ENCODE peak calls at places on chromosome 12, in nine cellular contexts. One of them, this sample, is unnamed. For H3K4me1, the result is how much of the 10 kb centered on the place peaks cover.

GRCh38 chr12:108630481-108631207 is 3.0 kb downstream of the SELPLG start:
- DNase-seq in A549: no peak
- DNase-seq in SK-N-SH: no peak
- DNase-seq in stomach: no peak
- DNase-seq in HepG2: no peak
- DNase-seq in tibial nerve: no peak
- DNase-seq in GM12878: no peak
- DNase-seq in sigmoid colon: no peak
- DNase-seq in ovary: no peak
- DNase-seq in this sample: no peak

GRCh38 chr12:109130755-109131521 is 14.6 kb downstream of the ACACB start:
- DNase-seq in A549: no peak
- DNase-seq in SK-N-SH: peak
- DNase-seq in stomach: peak
- DNase-seq in HepG2: no peak
- DNase-seq in tibial nerve: no peak
- DNase-seq in GM12878: no peak
- DNase-seq in sigmoid colon: peak
- DNase-seq in ovary: no peak
- DNase-seq in this sample: peak

GRCh38 chr12:113087193-113087592 is 30.7 kb downstream of the DTX1 start:
- DNase-seq in A549: no peak
- DNase-seq in SK-N-SH: no peak
- DNase-seq in stomach: no peak
- DNase-seq in HepG2: no peak
- DNase-seq in tibial nerve: no peak
- DNase-seq in GM12878: no peak
- DNase-seq in sigmoid colon: no peak
- DNase-seq in ovary: no peak
- DNase-seq in this sample: no peak

GRCh38 chr12:24948452-24948815 is 467 bp downstream of the BCAT1 start:
- DNase-seq in A549: peak
- DNase-seq in SK-N-SH: peak
- DNase-seq in stomach: no peak
- DNase-seq in HepG2: no peak
- DNase-seq in tibial nerve: no peak
- DNase-seq in GM12878: peak
- DNase-seq in sigmoid colon: no peak
- DNase-seq in ovary: no peak
- DNase-seq in this sample: no peak

GRCh38 chr12:3313655-3314305 is 177.2 kb upstream of the PRMT8 start:
- DNase-seq in A549: peak
- DNase-seq in SK-N-SH: peak
- DNase-seq in stomach: no peak
- DNase-seq in HepG2: peak
- DNase-seq in tibial nerve: no peak
- DNase-seq in GM12878: no peak
- DNase-seq in sigmoid colon: no peak
- DNase-seq in ovary: no peak
- DNase-seq in this sample: no peak

GRCh38 chr12:26195250-26195640 is at the start of gene SSPN:
- DNase-seq in A549: peak
- DNase-seq in SK-N-SH: peak
- DNase-seq in stomach: peak
- DNase-seq in HepG2: no peak
- DNase-seq in tibial nerve: peak
- DNase-seq in GM12878: no peak
- DNase-seq in sigmoid colon: peak
- DNase-seq in ovary: peak
- DNase-seq in this sample: peak

GRCh38 chr12:62292761-62293446 is 32.7 kb downstream of the USP15 start:
- DNase-seq in A549: no peak
- DNase-seq in SK-N-SH: no peak
- DNase-seq in stomach: no peak
- DNase-seq in HepG2: no peak
- DNase-seq in tibial nerve: no peak
- DNase-seq in GM12878: no peak
- DNase-seq in sigmoid colon: no peak
- DNase-seq in ovary: no peak
- DNase-seq in this sample: no peak

GRCh38 chr12:10052111-10052913 is 21.8 kb downstream of the CLEC9A start:
- DNase-seq in A549: no peak
- DNase-seq in SK-N-SH: no peak
- DNase-seq in stomach: no peak
- DNase-seq in HepG2: no peak
- DNase-seq in tibial nerve: no peak
- DNase-seq in GM12878: peak
- DNase-seq in sigmoid colon: no peak
- DNase-seq in ovary: no peak
- DNase-seq in this sample: no peak

GRCh38 chr12:27626239-27626638 is 70.0 kb upstream of the REP15 start:
- DNase-seq in A549: no peak
- DNase-seq in SK-N-SH: no peak
- DNase-seq in stomach: no peak
- DNase-seq in HepG2: no peak
- DNase-seq in tibial nerve: no peak
- DNase-seq in GM12878: no peak
- DNase-seq in sigmoid colon: no peak
- DNase-seq in ovary: no peak
- DNase-seq in this sample: no peak

GRCh38 chr12:93502802-93503623 is 35.7 kb downstream of the MRPL42 start:
- DNase-seq in A549: peak
- DNase-seq in SK-N-SH: peak
- DNase-seq in stomach: peak
- DNase-seq in HepG2: peak
- DNase-seq in tibial nerve: peak
- DNase-seq in GM12878: no peak
- DNase-seq in sigmoid colon: no peak
- DNase-seq in ovary: peak
- DNase-seq in this sample: peak

GRCh38 chr12:93500201-93500600 is 32.9 kb downstream of the MRPL42 start:
- DNase-seq in A549: no peak
- DNase-seq in SK-N-SH: no peak
- DNase-seq in stomach: no peak
- DNase-seq in HepG2: no peak
- DNase-seq in tibial nerve: no peak
- DNase-seq in GM12878: no peak
- DNase-seq in sigmoid colon: no peak
- DNase-seq in ovary: no peak
- DNase-seq in this sample: no peak

GRCh38 chr12:93500667-93501066 is 33.4 kb downstream of the MRPL42 start:
- DNase-seq in A549: no peak
- DNase-seq in SK-N-SH: no peak
- DNase-seq in stomach: no peak
- DNase-seq in HepG2: no peak
- DNase-seq in tibial nerve: no peak
- DNase-seq in GM12878: no peak
- DNase-seq in sigmoid colon: no peak
- DNase-seq in ovary: no peak
- DNase-seq in this sample: no peak

DNA sequence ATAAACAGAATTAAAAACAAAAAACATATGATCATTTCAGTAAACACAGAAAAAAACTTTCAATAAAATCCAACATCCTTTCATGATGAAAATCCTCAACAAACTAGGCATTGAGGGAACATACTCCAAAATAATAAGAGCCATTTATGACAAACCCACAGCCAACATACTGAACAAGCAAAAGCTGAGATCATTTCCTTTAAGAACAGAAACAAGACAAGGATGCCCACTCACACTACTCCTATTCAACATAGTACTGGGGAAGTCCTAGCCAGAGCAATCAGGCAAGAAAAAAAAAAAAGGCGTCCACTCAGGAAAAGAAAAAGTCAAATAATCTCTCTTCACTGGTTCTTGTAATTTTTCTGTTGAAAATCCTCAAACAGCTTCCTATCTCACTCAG is 30.1 kb downstream of the MRPL42 start:
- DNase-seq in A549: no peak
- DNase-seq in SK-N-SH: no peak
- DNase-seq in stomach: no peak
- DNase-seq in HepG2: no peak
- DNase-seq in tibial nerve: no peak
- DNase-seq in GM12878: no peak
- DNase-seq in sigmoid colon: no peak
- DNase-seq in ovary: no peak
- DNase-seq in this sample: no peak
- H3K4me1 ChIP-seq in A549: under half
- H3K4me1 ChIP-seq in SK-N-SH: under half
- H3K4me1 ChIP-seq in stomach: under half
- H3K4me1 ChIP-seq in HepG2: under half
- H3K4me1 ChIP-seq in tibial nerve: under half
- H3K4me1 ChIP-seq in GM12878: under half
- H3K4me1 ChIP-seq in sigmoid colon: under half
- H3K4me1 ChIP-seq in ovary: under half
- H3K4me1 ChIP-seq in this sample: under half

GRCh38 chr12:115051378-115051777 is 367.4 kb upstream of the TBX3 start:
- DNase-seq in A549: no peak
- DNase-seq in SK-N-SH: no peak
- DNase-seq in stomach: no peak
- DNase-seq in HepG2: no peak
- DNase-seq in tibial nerve: no peak
- DNase-seq in GM12878: no peak
- DNase-seq in sigmoid colon: no peak
- DNase-seq in ovary: no peak
- DNase-seq in this sample: no peak
- TF ChIP-seq EP300 in A549: no peak
- TF ChIP-seq EP300 in SK-N-SH: no peak
- TF ChIP-seq EP300 in stomach: no peak
- TF ChIP-seq EP300 in HepG2: no peak
- TF ChIP-seq EP300 in tibial nerve: no peak
- TF ChIP-seq EP300 in GM12878: no peak
- TF ChIP-seq EP300 in sigmoid colon: no peak
- TF ChIP-seq EP300 in ovary: no peak
- TF ChIP-seq EP300 in this sample: no peak

GRCh38 chr12:46244997-46245396 is 23.8 kb downstream of the SLC38A1 start:
- DNase-seq in A549: no peak
- DNase-seq in SK-N-SH: no peak
- DNase-seq in stomach: no peak
- DNase-seq in HepG2: no peak
- DNase-seq in tibial nerve: no peak
- DNase-seq in GM12878: no peak
- DNase-seq in sigmoid colon: no peak
- DNase-seq in ovary: no peak
- DNase-seq in this sample: no peak

GRCh38 chr12:46240436-46240835 is 28.4 kb downstream of the SLC38A1 start:
- DNase-seq in A549: no peak
- DNase-seq in SK-N-SH: no peak
- DNase-seq in stomach: no peak
- DNase-seq in HepG2: no peak
- DNase-seq in tibial nerve: no peak
- DNase-seq in GM12878: no peak
- DNase-seq in sigmoid colon: no peak
- DNase-seq in ovary: no peak
- DNase-seq in this sample: no peak

GRCh38 chr12:46242569-46242968 is 26.3 kb downstream of the SLC38A1 start:
- DNase-seq in A549: no peak
- DNase-seq in SK-N-SH: no peak
- DNase-seq in stomach: no peak
- DNase-seq in HepG2: no peak
- DNase-seq in tibial nerve: no peak
- DNase-seq in GM12878: no peak
- DNase-seq in sigmoid colon: no peak
- DNase-seq in ovary: no peak
- DNase-seq in this sample: no peak

GRCh38 chr12:46246021-46246700 is 22.7 kb downstream of the SLC38A1 start:
- DNase-seq in A549: no peak
- DNase-seq in SK-N-SH: no peak
- DNase-seq in stomach: no peak
- DNase-seq in HepG2: no peak
- DNase-seq in tibial nerve: no peak
- DNase-seq in GM12878: no peak
- DNase-seq in sigmoid colon: no peak
- DNase-seq in ovary: no peak
- DNase-seq in this sample: no peak

GRCh38 chr12:46244273-46244672 is 24.6 kb downstream of the SLC38A1 start:
- DNase-seq in A549: no peak
- DNase-seq in SK-N-SH: no peak
- DNase-seq in stomach: no peak
- DNase-seq in HepG2: no peak
- DNase-seq in tibial nerve: no peak
- DNase-seq in GM12878: no peak
- DNase-seq in sigmoid colon: no peak
- DNase-seq in ovary: no peak
- DNase-seq in this sample: no peak
- H3K4me1 ChIP-seq in A549: under half
- H3K4me1 ChIP-seq in SK-N-SH: under half
- H3K4me1 ChIP-seq in stomach: under half
- H3K4me1 ChIP-seq in HepG2: under half
- H3K4me1 ChIP-seq in tibial nerve: under half
- H3K4me1 ChIP-seq in GM12878: under half
- H3K4me1 ChIP-seq in sigmoid colon: under half
- H3K4me1 ChIP-seq in ovary: under half
- H3K4me1 ChIP-seq in this sample: under half

GRCh38 chr12:94585624-94586023 is 64.7 kb downstream of the TMCC3 start:
- DNase-seq in A549: no peak
- DNase-seq in SK-N-SH: no peak
- DNase-seq in stomach: no peak
- DNase-seq in HepG2: no peak
- DNase-seq in tibial nerve: no peak
- DNase-seq in GM12878: no peak
- DNase-seq in sigmoid colon: no peak
- DNase-seq in ovary: no peak
- DNase-seq in this sample: peak
- TF ChIP-seq EP300 in A549: no peak
- TF ChIP-seq EP300 in SK-N-SH: no peak
- TF ChIP-seq EP300 in stomach: no peak
- TF ChIP-seq EP300 in HepG2: no peak
- TF ChIP-seq EP300 in tibial nerve: no peak
- TF ChIP-seq EP300 in GM12878: no peak
- TF ChIP-seq EP300 in sigmoid colon: no peak
- TF ChIP-seq EP300 in ovary: no peak
- TF ChIP-seq EP300 in this sample: no peak

GRCh38 chr12:57518920-57519757 is 1.2 kb downstream of the DDIT3 start:
- DNase-seq in A549: peak
- DNase-seq in SK-N-SH: no peak
- DNase-seq in stomach: peak
- DNase-seq in HepG2: peak
- DNase-seq in tibial nerve: no peak
- DNase-seq in GM12878: no peak
- DNase-seq in sigmoid colon: peak
- DNase-seq in ovary: no peak
- DNase-seq in this sample: peak
- H3K4me1 ChIP-seq in A549: under half
- H3K4me1 ChIP-seq in SK-N-SH: under half
- H3K4me1 ChIP-seq in stomach: half or more
- H3K4me1 ChIP-seq in HepG2: under half
- H3K4me1 ChIP-seq in tibial nerve: half or more
- H3K4me1 ChIP-seq in GM12878: under half
- H3K4me1 ChIP-seq in sigmoid colon: under half
- H3K4me1 ChIP-seq in ovary: under half
- H3K4me1 ChIP-seq in this sample: under half